ENCODE peak calls at places on chromosomes 13 and 19, in ten cellular contexts. P is astrocyte of the spinal cord; C is GM23338; T is colonic mucosa; Y is Daoy; X is foreskin melanocyte; O is stimulated activated CD8-positive, alpha-beta memory T cell treated with anti-CD3 and anti-CD28 coated beads, Interleukin-4, amount 100 ng/mL, for 48 hours; W is NCI-H1417; I is stimulated activated CD4-positive, alpha-beta T cell treated with anti-CD3 and anti-CD28 coated beads, Interleukin-4, amount 100 ng/mL, for 24 hours; E is neural crest cell. Q is an unnamed sample.

GRCh38 chr19:35332817-35333216 is 3.8 kb downstream of the CD22 start:
- DNase-seq in P (no peak), C (peak), T (no peak), Y (peak), X (no peak), O (peak), W (no peak), I (peak), E (no peak), Q (no peak)

GRCh38 chr13:30037306-30037705 is 186.9 kb upstream of the UBL3 start:
- DNase-seq in P (peak), C (peak), T (no peak), Y (peak), X (no peak), O (no peak), W (no peak), I (no peak), E (no peak), Q (no peak)

GRCh38 chr19:30095171-30095570 is 153.1 kb downstream of the URI1 start:
- DNase-seq in P (no peak), C (no peak), T (no peak), Y (no peak), X (no peak), O (no peak), W (no peak), I (no peak), E (no peak), Q (no peak)

GRCh38 chr13:50107205-50107604 is 92.0 kb downstream of the KCNRG start:
- DNase-seq in P (no peak), C (peak), T (no peak), Y (no peak), X (no peak), O (no peak), W (no peak), I (no peak), E (no peak), Q (peak)

GRCh38 chr13:44755872-44756271 is 179.7 kb upstream of the TSC22D1 start:
- DNase-seq in P (peak), C (no peak), T (no peak), Y (peak), X (no peak), O (no peak), W (no peak), I (no peak), E (no peak), Q (peak)

GRCh38 chr19:1310853-1311180 is 25.1 kb downstream of the EFNA2 start:
- DNase-seq in P (no peak), C (no peak), T (no peak), Y (no peak), X (no peak), O (no peak), W (no peak), I (no peak), E (no peak), Q (no peak)

GRCh38 chr13:52085416-52085815 is 43.5 kb downstream of the NEK5 start:
- DNase-seq in P (peak), C (no peak), T (no peak), Y (peak), X (no peak), O (no peak), W (no peak), I (no peak), E (no peak), Q (peak)

GRCh38 chr19:13842294-13843103 is 34.4 kb upstream of the NANOS3 start:
- DNase-seq in P (peak), C (no peak), T (peak), Y (peak), X (no peak), O (peak), W (peak), I (peak), E (no peak), Q (peak)

GRCh38 chr13:30698023-30698422 is 37.3 kb upstream of the ALOX5AP start:
- DNase-seq in P (peak), C (no peak), T (no peak), Y (no peak), X (no peak), O (no peak), W (no peak), I (no peak), E (no peak), Q (no peak)

GRCh38 chr13:109602356-109602755 is 184.0 kb downstream of the IRS2 start:
- DNase-seq in P (no peak), C (no peak), T (no peak), Y (no peak), X (no peak), O (no peak), W (no peak), I (no peak), E (no peak), Q (no peak)

GRCh38 chr19:57466489-57466888 is 9.5 kb upstream of the VN1R1 start:
- DNase-seq in P (no peak), C (no peak), T (no peak), Y (no peak), X (no peak), O (no peak), W (no peak), I (no peak), E (no peak), Q (no peak)

GRCh38 chr13:35978607-35979316 is 152.4 kb downstream of the DCLK1 start:
- DNase-seq in P (peak), C (peak), T (peak), Y (peak), X (peak), O (peak), W (peak), I (peak), E (peak), Q (peak)

GRCh38 chr13:111175948-111176347 is 60.8 kb downstream of the ARHGEF7 start:
- DNase-seq in P (no peak), C (no peak), T (no peak), Y (no peak), X (no peak), O (no peak), W (no peak), I (no peak), E (no peak), Q (no peak)

GRCh38 chr13:38602261-38602660 is 84.6 kb upstream of the FREM2 start:
- DNase-seq in P (no peak), C (no peak), T (no peak), Y (no peak), X (no peak), O (no peak), W (no peak), I (no peak), E (no peak), Q (no peak)

GRCh38 chr19:10289836-10290438 is at the start of gene ICAM5:
- DNase-seq in P (no peak), C (peak), T (no peak), Y (peak), X (no peak), O (peak), W (peak), I (peak), E (no peak), Q (no peak)

GRCh38 chr19:33195711-33196347 is 1.7 kb downstream of the LRP3 start:
- DNase-seq in P (no peak), C (no peak), T (no peak), Y (no peak), X (no peak), O (no peak), W (no peak), I (no peak), E (no peak), Q (no peak)

GRCh38 chr13:50629497-50629896 is 214.0 kb downstream of the DLEU7 start:
- DNase-seq in P (no peak), C (no peak), T (no peak), Y (no peak), X (no peak), O (no peak), W (peak), I (no peak), E (no peak), Q (peak)

GRCh38 chr13:91375119-91375729 is 23.2 kb upstream of the GPC5 start:
- DNase-seq in P (peak), C (peak), T (no peak), Y (no peak), X (no peak), O (no peak), W (peak), I (no peak), E (no peak), Q (peak)

GRCh38 chr19:38685666-38686529 is 38.4 kb downstream of the ACTN4 start:
- DNase-seq in P (peak), C (peak), T (no peak), Y (peak), X (no peak), O (no peak), W (no peak), I (no peak), E (no peak), Q (peak)

GRCh38 chr19:16599655-16600346 is 27.6 kb upstream of the SLC35E1 start:
- DNase-seq in P (no peak), C (no peak), T (no peak), Y (no peak), X (no peak), O (no peak), W (no peak), I (no peak), E (no peak), Q (no peak)

GRCh38 chr13:31038834-31039552 is 106.5 kb downstream of the TEX26 start:
- DNase-seq in P (peak), C (no peak), T (no peak), Y (peak), X (no peak), O (peak), W (no peak), I (peak), E (no peak), Q (peak)